ENCODE peak calls at places on chromosomes 1 and 21, in eight cellular contexts. Z is IMR-90, J is left lung, O is ovary, I is lung, F is fibroblast of lung, Q is psoas muscle, L is thoracic aorta. Y is an unnamed sample.

GRCh38 chr1:18676431-18676830 is 45.8 kb downstream of the PAX7 start:
- DNase-seq in Z (no peak), J (no peak), O (no peak), I (no peak), F (no peak), Q (no peak), L (no peak), Y (no peak)

GRCh38 chr1:206911064-206911663 is 10.6 kb downstream of the FCMR start:
- DNase-seq in Z (peak; percentile 78), J (no peak), O (no peak), I (no peak), F (peak; percentile 82), Q (no peak), L (no peak), Y (peak; percentile 15)

GRCh38 chr1:153389978-153390879 is 644 bp downstream of the S100A8 start:
- DNase-seq in Z (no peak), J (no peak), O (no peak), I (no peak), F (no peak), Q (no peak), L (no peak), Y (peak; percentile 24)

GRCh38 chr1:15757575-15758401 is 807 bp upstream of the FBLIM1 start:
- DNase-seq in Z (peak; percentile 12), J (no peak), O (no peak), I (no peak), F (peak; percentile 52), Q (no peak), L (no peak), Y (no peak)

GRCh38 chr1:32716312-32717126 is 13.9 kb upstream of the SYNC start:
- DNase-seq in Z (no peak), J (peak; percentile 93), O (peak; percentile 56), I (peak; percentile 95), F (no peak), Q (peak; percentile 68), L (no peak), Y (peak; percentile 69)

GRCh38 chr21:37917612-37918011 is 1.4 kb upstream of the KCNJ6 start:
- DNase-seq in Z (peak; percentile 87), J (no peak), O (no peak), I (no peak), F (peak; percentile 56), Q (no peak), L (no peak), Y (no peak)

GRCh38 chr1:218430802-218431201 is 85.7 kb downstream of the TGFB2 start:
- DNase-seq in Z (peak; percentile 58), J (no peak), O (no peak), I (no peak), F (peak; percentile 56), Q (no peak), L (no peak), Y (no peak)

GRCh38 chr1:12102066-12102465 is 39.0 kb downstream of the TNFRSF8 start:
- DNase-seq in Z (no peak), J (no peak), O (no peak), I (no peak), F (no peak), Q (no peak), L (no peak), Y (no peak)

GRCh38 chr1:30484668-30485067 is 238.7 kb downstream of the MATN1 start:
- DNase-seq in Z (no peak), J (no peak), O (no peak), I (no peak), F (no peak), Q (no peak), L (no peak), Y (no peak)

GRCh38 chr21:37871121-37871862 is 45.0 kb downstream of the KCNJ6 start:
- DNase-seq in Z (peak; percentile 91), J (no peak), O (no peak), I (no peak), F (peak; percentile 70), Q (no peak), L (no peak), Y (no peak)

GRCh38 chr1:234486858-234487830 is 8.2 kb upstream of the TARBP1 start:
- DNase-seq in Z (peak; percentile 84), J (no peak), O (no peak), I (no peak), F (peak; percentile 90), Q (no peak), L (no peak), Y (no peak)

GRCh38 chr1:32470991-32471694 is 6.3 kb downstream of the ZBTB8B start:
- DNase-seq in Z (no peak), J (no peak), O (no peak), I (no peak), F (no peak), Q (no peak), L (no peak), Y (no peak)

GRCh38 chr1:85815906-85816305 is 107.7 kb upstream of the ZNHIT6 start:
- DNase-seq in Z (no peak), J (no peak), O (no peak), I (no peak), F (no peak), Q (peak; percentile 36), L (peak; percentile 3), Y (peak; percentile 68)

GRCh38 chr1:20216574-20216973 is 30.3 kb upstream of the PLA2G2C start:
- DNase-seq in Z (peak; percentile 10), J (no peak), O (no peak), I (no peak), F (peak; percentile 20), Q (no peak), L (no peak), Y (no peak)

GRCh38 chr1:212526111-212526491 is 82.5 kb upstream of the ATF3 start:
- DNase-seq in Z (no peak), J (no peak), O (no peak), I (no peak), F (no peak), Q (no peak), L (no peak), Y (no peak)

GRCh38 chr21:35026617-35027557 is 22.2 kb downstream of the RUNX1 start:
- DNase-seq in Z (peak; percentile 48), J (peak; percentile 76), O (peak; percentile 21), I (peak; percentile 67), F (peak; percentile 64), Q (peak; percentile 76), L (no peak), Y (peak; percentile 71)

GRCh38 chr1:34778381-34778780 is 2.6 kb upstream of the GJB3 start:
- DNase-seq in Z (no peak), J (peak; percentile 6), O (no peak), I (no peak), F (no peak), Q (no peak), L (no peak), Y (no peak)

GRCh38 chr1:157105988-157106812 is 6.6 kb upstream of the ETV3L start:
- DNase-seq in Z (peak; percentile 97), J (peak; percentile 72), O (no peak), I (no peak), F (peak; percentile 70), Q (no peak), L (no peak), Y (peak; percentile 64)

DNA sequence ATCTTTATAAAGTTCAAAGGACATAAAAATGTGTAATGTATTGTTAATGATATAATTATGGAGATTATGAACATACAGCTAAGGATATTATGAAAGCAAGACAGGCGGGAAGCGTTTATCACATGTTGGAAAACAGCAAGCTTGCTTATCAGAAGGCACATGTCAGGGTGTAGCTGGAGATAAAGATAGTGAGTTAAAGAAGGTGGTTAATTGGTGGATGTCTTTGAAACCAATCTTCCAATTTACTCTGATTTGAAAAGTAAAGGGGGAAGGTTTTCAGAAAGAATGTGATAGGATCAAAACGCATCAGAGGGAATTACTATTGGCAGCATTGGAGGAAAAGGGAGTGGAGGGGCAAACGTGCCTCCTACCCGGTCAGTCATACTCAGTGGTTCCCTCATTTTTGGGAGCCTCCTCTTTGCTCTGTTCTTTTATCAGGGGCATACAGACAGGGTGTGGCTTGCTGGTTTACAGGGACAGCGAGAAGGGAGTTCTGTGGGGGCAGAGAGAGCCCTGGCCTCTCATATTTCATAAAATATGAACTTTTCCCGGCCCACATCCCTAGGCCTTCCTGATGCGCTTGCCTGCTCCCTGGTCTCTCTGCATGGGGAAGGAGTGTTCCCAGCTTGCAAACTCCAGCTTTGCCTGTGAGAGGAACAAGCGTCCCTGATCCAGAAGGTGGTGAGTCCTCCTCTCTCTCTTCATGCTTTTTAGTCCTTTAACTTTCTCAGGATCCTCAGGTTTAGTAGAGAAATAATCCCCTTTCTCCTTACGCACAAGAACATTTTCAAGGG is 8.1 kb upstream of the SVBP start:
- DNase-seq in Z (no peak), J (no peak), O (no peak), I (no peak), F (no peak), Q (no peak), L (no peak), Y (no peak)
- H3K27ac ChIP-seq in Z (no peak overlapping the region), J (no peak overlapping the region), O (no peak overlapping the region), I (no peak overlapping the region), F (no peak overlapping the region), Q (no peak overlapping the region), L (no peak overlapping the region), Y (no peak overlapping the region)

GRCh38 chr1:68116643-68117235 is 66.3 kb upstream of the DIRAS3 start:
- DNase-seq in Z (peak; percentile 61), J (no peak), O (peak; percentile 53), I (peak; percentile 45), F (peak; percentile 73), Q (no peak), L (no peak), Y (no peak)
- TF ChIP-seq CTCF in Z (peak; percentile 90), J (peak; percentile 74), O (peak; percentile 81), I (peak; percentile 77), F (peak; percentile 80), Q (peak; percentile 90), L (peak; percentile 84), Y (peak; percentile 85)

GRCh38 chr1:7943295-7943694 is 2.7 kb upstream of the TNFRSF9 start:
- DNase-seq in Z (no peak), J (no peak), O (no peak), I (no peak), F (no peak), Q (no peak), L (no peak), Y (no peak)

GRCh38 chr1:7940745-7941436 is at the start of gene TNFRSF9:
- DNase-seq in Z (peak; percentile 54), J (peak; percentile 61), O (no peak), I (peak; percentile 31), F (no peak), Q (no peak), L (no peak), Y (no peak)

GRCh38 chr1:7940034-7940433 is 605 bp downstream of the TNFRSF9 start:
- DNase-seq in Z (no peak), J (no peak), O (no peak), I (no peak), F (no peak), Q (no peak), L (no peak), Y (no peak)

GRCh38 chr1:7941437-7941793 is 776 bp upstream of the TNFRSF9 start:
- DNase-seq in Z (peak; percentile 46), J (no peak), O (no peak), I (no peak), F (no peak), Q (no peak), L (no peak), Y (no peak)

DNA sequence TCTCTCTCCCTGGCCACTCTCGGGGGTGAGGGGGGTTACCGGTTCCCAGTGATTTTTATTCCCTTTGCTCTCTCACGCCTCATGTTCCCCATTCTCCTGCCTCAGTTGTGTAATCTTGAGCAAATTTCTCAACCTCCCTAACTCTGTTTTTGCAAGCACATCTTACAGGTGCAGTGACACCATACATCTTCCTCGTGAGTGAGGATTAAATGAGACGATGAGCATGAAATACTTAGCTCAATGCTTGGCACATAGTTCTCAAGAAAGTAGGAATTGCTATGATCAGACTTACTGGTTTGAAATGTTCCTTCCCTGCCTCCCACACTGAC is 2.0 kb upstream of the TNFRSF9 start:
- DNase-seq in Z (no peak), J (no peak), O (no peak), I (no peak), F (no peak), Q (no peak), L (no peak), Y (no peak)
- H3K4me3 ChIP-seq in Z (no peak overlapping the region), J (peak overlapping the region; percentile 23), O (no peak overlapping the region), I (no peak overlapping the region), F (no peak overlapping the region), Q (peak overlapping the region; percentile 43), L (peak overlapping the region; percentile 69), Y (peak overlapping the region; percentile 33)

GRCh38 chr1:68497358-68497698 is 446 bp upstream of the DEPDC1 start:
- DNase-seq in Z (no peak), J (no peak), O (no peak), I (no peak), F (no peak), Q (no peak), L (no peak), Y (no peak)
- H3K27ac ChIP-seq in Z (no peak overlapping the region), J (no peak overlapping the region), O (no peak overlapping the region), I (no peak overlapping the region), F (no peak overlapping the region), Q (no peak overlapping the region), L (peak overlapping the region; percentile 53), Y (peak overlapping the region; percentile 71)

Y was measured in tibial artery.